ENCODE peak calls at places on chromosomes 3 and 15, in six cellular contexts. P is IMR-90, K is HepG2, C is GM12878, M is HCT116, N is H1. L is an unnamed sample.

GRCh38 chr3:42490243-42490642 is 12.2 kb upstream of the VIPR1 start:
- DNase-seq in M (peak; percentile 59), N (no peak), P (no peak), C (peak; percentile 77), K (no peak), L (peak; percentile 83)

GRCh38 chr3:104596551-104596950 is 770.2 kb upstream of the ALCAM start:
- DNase-seq in M (peak; percentile 45), P (peak; percentile 67), K (peak; percentile 25), N (no peak), C (peak; percentile 20), L (peak; percentile 68)

GRCh38 chr3:131053021-131053420 is 26.3 kb downstream of the NEK11 start:
- DNase-seq in P (peak; percentile 1), C (no peak), M (no peak), K (no peak), N (no peak), L (peak; percentile 11)

GRCh38 chr3:71926242-71926560 is 141.3 kb upstream of the PROK2 start:
- DNase-seq in P (peak; percentile 2), N (peak; percentile 43), K (peak; percentile 39), C (no peak), M (peak; percentile 65), L (no peak)

GRCh38 chr3:108127301-108127988 is 36.6 kb upstream of the CD47 start:
- DNase-seq in P (no peak), C (peak; percentile 34), K (no peak), N (no peak), M (no peak), L (no peak)

GRCh38 chr15:76360416-76360815 is 23.8 kb downstream of the ISL2 start:
- DNase-seq in N (no peak), C (no peak), M (no peak), P (no peak), K (no peak), L (no peak)

GRCh38 chr3:104896624-104897023 is 470.1 kb upstream of the ALCAM start:
- DNase-seq in P (peak; percentile 19), C (no peak), N (no peak), M (no peak), K (no peak), L (no peak)

GRCh38 chr3:123143669-123144411 is 57.9 kb upstream of the SEC22A start:
- DNase-seq in C (no peak), P (peak; percentile 5), N (peak; percentile 38), M (no peak), K (peak; percentile 58), L (no peak)

GRCh38 chr3:143119974-143120715 is 574 bp downstream of the CHST2 start:
- DNase-seq in N (no peak), M (no peak), C (no peak), K (no peak), P (no peak), L (peak; percentile 19)

GRCh38 chr3:7789324-7789723 is 712.3 kb upstream of the LMCD1 start:
- DNase-seq in P (no peak), C (no peak), M (no peak), K (no peak), N (no peak), L (no peak)

GRCh38 chr15:67824900-67825879 is at the start of gene SKOR1:
- DNase-seq in C (no peak), K (no peak), M (no peak), N (no peak), P (peak; percentile 37), L (no peak)

GRCh38 chr3:40020689-40021088 is 211.3 kb downstream of the MYRIP start:
- DNase-seq in P (no peak), N (no peak), C (no peak), M (no peak), K (no peak), L (no peak)

GRCh38 chr3:49716691-49717538 is 2.6 kb downstream of the AMIGO3 start:
- DNase-seq in M (no peak), C (no peak), K (no peak), P (no peak), N (no peak), L (no peak)

GRCh38 chr15:73331501-73331900 is 37.3 kb downstream of the HCN4 start:
- DNase-seq in K (no peak), M (no peak), P (no peak), C (no peak), N (no peak), L (no peak)

GRCh38 chr15:69468241-69469121 is 15.9 kb downstream of the RPLP1 start:
- DNase-seq in M (no peak), K (no peak), C (no peak), N (no peak), P (peak; percentile 87), L (no peak)

GRCh38 chr15:69031013-69032001 is 16.8 kb downstream of the NOX5 start:
- DNase-seq in M (peak; percentile 65), P (no peak), K (no peak), N (peak; percentile 53), C (no peak), L (peak; percentile 35)

GRCh38 chr3:94221829-94222228 is 159.0 kb downstream of the NSUN3 start:
- DNase-seq in K (no peak), M (no peak), P (no peak), N (no peak), C (no peak), L (no peak)

GRCh38 chr3:4906107-4906621 is 73.1 kb upstream of the BHLHE40 start:
- DNase-seq in N (no peak), C (no peak), K (no peak), P (peak; percentile 36), M (no peak), L (no peak)

GRCh38 chr3:188875413-188875812 is 296.4 kb upstream of the TPRG1 start:
- DNase-seq in M (no peak), N (no peak), K (no peak), C (no peak), P (no peak), L (no peak)

GRCh38 chr3:187889601-187890404 is 144.5 kb upstream of the BCL6 start:
- DNase-seq in C (no peak), K (peak; percentile 75), N (no peak), P (no peak), M (peak; percentile 13), L (no peak)

GRCh38 chr3:99972380-99973104 is 141.8 kb downstream of the FILIP1L start:
- DNase-seq in N (no peak), P (peak; percentile 45), M (no peak), C (no peak), K (no peak), L (no peak)

GRCh38 chr3:52563984-52564383 is 27.6 kb downstream of the UQCC5 start:
- DNase-seq in C (no peak), K (no peak), M (no peak), P (no peak), N (no peak), L (no peak)

GRCh38 chr15:42207674-42208579 is at the start of gene VPS39:
- DNase-seq in N (peak; percentile 41), P (peak; percentile 82), M (peak; percentile 45), C (peak; percentile 39), K (peak; percentile 77), L (peak; percentile 92)
- TF ChIP-seq POLR2A in N (peak; percentile 80), P (peak; percentile 83), M (peak; percentile 61), C (peak; percentile 92), K (peak; percentile 77), L (peak; percentile 88)

GRCh38 chr3:63384382-63384781 is 106.3 kb downstream of the SYNPR start:
- DNase-seq in N (no peak), K (no peak), C (no peak), M (no peak), P (no peak), L (no peak)

GRCh38 chr3:63390831-63391230 is 112.7 kb downstream of the SYNPR start:
- DNase-seq in C (no peak), K (no peak), N (no peak), M (no peak), P (no peak), L (no peak)

GRCh38 chr3:63385629-63386028 is 107.5 kb downstream of the SYNPR start:
- DNase-seq in N (no peak), M (no peak), C (no peak), P (no peak), K (no peak), L (no peak)

GRCh38 chr3:63386568-63386967 is 108.5 kb downstream of the SYNPR start:
- DNase-seq in P (no peak), K (no peak), M (no peak), C (no peak), N (no peak), L (no peak)

GRCh38 chr3:63387568-63387967 is 109.5 kb downstream of the SYNPR start:
- DNase-seq in K (no peak), N (no peak), C (no peak), P (no peak), M (no peak), L (no peak)
- H2AFZ ChIP-seq in K (no peak overlapping the region), N (no peak overlapping the region), C (no peak overlapping the region), P (no peak overlapping the region), M (no peak overlapping the region), L (no peak overlapping the region)

DNA sequence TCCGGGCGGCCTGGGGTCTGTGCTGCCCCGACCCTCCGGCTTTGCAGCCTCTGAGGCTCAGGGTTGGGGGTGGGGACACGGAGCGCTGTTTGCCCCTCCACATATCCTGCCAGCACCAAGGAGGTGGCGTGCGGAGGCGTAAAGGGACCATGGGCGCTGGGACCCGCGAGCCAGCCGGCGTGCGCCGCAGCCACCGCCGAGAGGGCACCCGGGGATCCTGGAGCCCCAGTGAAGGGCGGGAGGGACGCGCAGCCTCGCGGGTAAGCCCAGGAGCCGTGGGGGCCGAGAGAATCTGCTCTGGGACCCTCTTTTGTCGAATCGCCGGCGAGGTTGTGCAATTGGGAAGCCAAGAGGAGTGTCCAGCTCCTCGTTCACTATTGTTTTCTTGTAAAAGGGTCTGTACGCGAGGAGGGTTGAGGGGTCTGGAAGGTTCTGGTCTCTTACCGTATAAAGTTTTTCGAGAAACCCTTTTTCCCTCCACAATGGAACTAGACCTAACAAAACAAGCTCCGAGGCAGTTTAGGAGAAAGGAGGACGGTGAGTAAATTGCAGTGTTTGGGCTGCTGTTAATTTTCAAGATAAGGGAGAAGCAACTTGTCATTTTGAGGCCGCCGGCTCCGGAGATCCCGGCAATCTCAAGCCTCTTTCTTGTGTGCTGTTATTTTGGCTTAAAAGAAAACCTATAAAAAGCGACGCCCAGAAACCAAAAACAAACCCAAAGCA is 29.9 kb upstream of the ST3GAL6 start:
- DNase-seq in N (no peak), K (peak; percentile 12), P (no peak), C (no peak), M (no peak), L (peak; percentile 60)
- TF ChIP-seq POLR2A in N (no peak), K (no peak), P (no peak), C (peak; percentile 6), M (no peak), L (no peak)

DNA sequence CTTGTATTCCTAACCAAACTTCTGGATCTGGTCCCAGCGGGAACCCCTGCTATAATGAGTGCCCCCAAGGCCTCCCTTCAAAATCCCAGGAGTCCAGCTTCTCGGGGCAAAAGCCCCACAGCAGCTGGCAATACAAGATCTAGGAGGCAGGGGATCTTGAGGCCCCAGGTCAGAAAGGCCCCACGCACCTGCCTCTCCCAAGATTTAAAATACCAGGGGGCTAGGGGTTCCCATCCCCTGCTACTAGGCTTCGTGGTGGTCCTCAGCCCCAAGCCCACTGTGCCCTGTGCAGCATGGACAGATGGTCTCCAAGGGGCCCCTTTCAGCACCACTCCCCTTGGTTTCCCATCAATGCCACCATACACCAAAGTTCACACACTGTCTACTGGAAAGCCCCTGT is 15.8 kb upstream of the CYP11A1 start:
- DNase-seq in C (no peak), P (no peak), N (no peak), M (no peak), K (no peak), L (no peak)
- H2AFZ ChIP-seq in C (no peak overlapping the region), P (no peak overlapping the region), N (no peak overlapping the region), M (no peak overlapping the region), K (no peak overlapping the region), L (no peak overlapping the region)

GRCh38 chr3:17555525-17555924 is 186.9 kb downstream of the TBC1D5 start:
- DNase-seq in M (no peak), P (peak; percentile 14), N (no peak), K (no peak), C (no peak), L (no peak)
- TF ChIP-seq POLR2A in M (no peak), P (no peak), N (no peak), K (no peak), C (no peak), L (no peak)

GRCh38 chr3:128781164-128781563 is 55.2 kb downstream of the RAB7A start:
- DNase-seq in K (no peak), C (no peak), N (no peak), M (no peak), P (no peak), L (no peak)
- H2AFZ ChIP-seq in K (no peak overlapping the region), C (no peak overlapping the region), N (no peak overlapping the region), M (no peak overlapping the region), P (no peak overlapping the region), L (no peak overlapping the region)

L was measured in endothelial cell of umbilical vein.